ENCODE peak calls at places on chromosomes 5 and 9, in seven cellular contexts. U is GM23338, A is mammary epithelial cell, F is PC-3, L is right cardiac atrium, O is spleen, G is transverse colon. Q is an unnamed sample.

GRCh38 chr9:70511858-70512257 is 97.4 kb upstream of the KLF9 start:
- DNase-seq in U (no peak), O (no peak), L (no peak), F (no peak), G (no peak), A (no peak), Q (no peak)

GRCh38 chr5:151780348-151780747 is 8.6 kb downstream of the G3BP1 start:
- DNase-seq in L (peak), U (peak), O (peak), F (no peak), A (no peak), G (no peak), Q (no peak)

GRCh38 chr5:151065609-151066008 is 15.2 kb downstream of the TNIP1 start:
- DNase-seq in L (no peak), U (no peak), F (no peak), G (no peak), A (no peak), O (no peak), Q (no peak)

GRCh38 chr9:16417101-16417500 is 453.4 kb downstream of the BNC2 start:
- DNase-seq in G (no peak), U (no peak), O (no peak), L (no peak), F (peak), A (peak), Q (no peak)

GRCh38 chr9:85658716-85659115 is 83.0 kb downstream of the AGTPBP1 start:
- DNase-seq in L (no peak), O (no peak), G (no peak), F (no peak), A (no peak), U (no peak), Q (no peak)

GRCh38 chr5:177364159-177364962 is 6.6 kb downstream of the RGS14 start:
- DNase-seq in F (no peak), L (no peak), U (peak), A (no peak), G (no peak), O (no peak), Q (no peak)

GRCh38 chr9:82791685-82792084 is 271.3 kb downstream of the RASEF start:
- DNase-seq in L (no peak), U (no peak), G (no peak), O (no peak), F (no peak), A (no peak), Q (no peak)

GRCh38 chr9:98328141-98328540 is 72.7 kb upstream of the TBC1D2 start:
- DNase-seq in U (no peak), A (no peak), G (no peak), L (no peak), O (peak), F (no peak), Q (no peak)

GRCh38 chr5:1950708-1951103 is 68.0 kb upstream of the IRX4 start:
- DNase-seq in A (peak), L (no peak), G (no peak), F (no peak), O (no peak), U (no peak), Q (no peak)

GRCh38 chr9:87109851-87110250 is 162.5 kb upstream of the GAS1 start:
- DNase-seq in F (no peak), L (no peak), O (no peak), A (peak), U (no peak), G (no peak), Q (no peak)

GRCh38 chr5:59174248-59174844 is 591.5 kb downstream of the RAB3C start:
- DNase-seq in A (peak), F (peak), U (peak), G (no peak), O (no peak), L (no peak), Q (no peak)

GRCh38 chr5:101843055-101843454 is 453.0 kb downstream of the SLCO4C1 start:
- DNase-seq in U (no peak), O (no peak), L (no peak), A (no peak), F (no peak), G (no peak), Q (no peak)

GRCh38 chr5:124661317-124662141 is 84.9 kb downstream of the ZNF608 start:
- DNase-seq in F (peak), A (peak), U (peak), L (no peak), O (no peak), G (no peak), Q (no peak)

GRCh38 chr9:137666505-137666809 is 47.7 kb downstream of the EHMT1 start:
- DNase-seq in U (no peak), L (peak), F (no peak), O (peak), A (no peak), G (no peak), Q (no peak)

DNA sequence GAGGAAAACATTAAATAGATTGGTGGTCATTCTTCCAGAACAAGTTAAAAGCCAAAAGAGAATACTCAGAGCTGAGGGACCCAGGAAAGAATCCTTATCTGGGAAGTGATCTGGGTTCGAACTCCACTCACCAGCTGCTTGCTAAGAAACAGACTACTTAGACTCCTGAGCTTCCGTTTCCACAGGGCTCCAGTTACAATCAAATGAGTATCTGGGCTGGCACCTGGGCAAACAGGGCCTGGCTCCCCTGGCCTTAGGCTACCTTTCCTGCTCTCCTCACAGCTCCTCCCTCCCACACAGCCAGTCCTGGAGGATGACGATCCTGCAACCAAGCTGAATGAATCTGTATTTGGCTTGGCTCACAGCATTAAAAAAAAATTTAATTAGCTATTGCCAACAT is 2.5 kb downstream of the MAPK9 start:
- DNase-seq in A (peak), L (no peak), G (peak), O (no peak), U (peak), F (peak), Q (no peak)
- H3K4me3 ChIP-seq in A (no peak), L (no peak), G (no peak), O (no peak), U (no peak), F (peak), Q (no peak)

GRCh38 chr9:118882674-118883073 is 486.6 kb downstream of the BRINP1 start:
- DNase-seq in G (no peak), A (peak), O (no peak), U (no peak), L (no peak), F (peak), Q (no peak)
- H3K27ac ChIP-seq in G (no peak), A (no peak), O (no peak), U (no peak), L (no peak), F (no peak), Q (no peak)

DNA sequence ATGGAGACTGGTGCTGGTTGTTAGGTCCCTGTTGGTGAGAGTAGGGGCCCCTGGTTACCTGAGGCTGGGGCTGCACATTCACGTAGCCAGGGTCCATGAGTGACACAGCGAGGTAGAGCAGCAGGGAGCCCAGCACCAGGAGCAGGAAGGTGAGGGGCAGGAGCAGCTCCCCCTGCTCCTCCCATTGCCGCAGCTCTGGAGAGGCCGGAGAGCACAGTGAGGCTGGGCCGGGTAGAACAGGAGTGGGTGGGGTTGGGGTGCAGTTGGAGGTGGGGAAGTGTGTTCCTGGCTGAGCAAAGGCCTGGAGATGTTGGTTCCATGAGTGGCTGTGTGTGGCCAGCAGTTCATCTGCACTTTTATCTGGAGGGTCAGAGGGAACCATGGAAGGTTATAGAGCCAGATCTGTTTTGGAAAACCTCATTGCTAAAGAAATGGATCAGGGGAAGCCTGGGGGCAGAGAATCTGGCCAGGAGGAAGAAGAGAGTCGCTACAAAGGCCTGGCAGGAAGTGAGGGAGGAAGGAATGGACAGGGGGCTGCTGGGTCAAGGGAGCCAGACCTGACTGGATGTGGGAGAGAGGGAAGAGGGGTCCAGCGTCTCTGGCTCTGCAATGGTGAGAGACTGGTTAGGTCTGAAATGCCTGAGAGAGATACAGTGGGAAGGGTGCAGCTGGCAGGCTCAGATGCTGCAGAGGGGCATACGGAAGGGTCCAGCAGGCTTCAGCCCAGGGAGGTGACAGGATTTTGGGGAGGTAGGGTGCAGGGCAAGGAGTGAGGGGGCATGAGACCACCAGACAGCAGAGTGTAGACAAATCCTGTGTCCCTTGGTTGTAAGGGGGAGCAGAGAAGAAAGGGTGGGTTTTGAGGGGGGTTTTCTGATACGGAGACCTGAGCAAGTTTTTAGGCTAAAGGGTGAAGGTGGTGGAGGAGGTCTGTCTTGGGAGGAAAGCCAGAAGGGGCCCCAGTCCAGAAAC is 1.3 kb downstream of the ZDHHC12 start:
- DNase-seq in O (no peak), L (no peak), A (no peak), G (no peak), F (no peak), U (no peak), Q (no peak)
- H3K4me3 ChIP-seq in O (no peak), L (no peak), A (peak), G (no peak), F (peak), U (peak), Q (no peak)

GRCh38 chr5:172455511-172456061 is 1.3 kb upstream of the SH3PXD2B start:
- DNase-seq in U (no peak), O (no peak), L (peak), A (no peak), F (no peak), G (peak), Q (peak)
- H3K27ac ChIP-seq in U (no peak), O (no peak), L (no peak), A (no peak), F (no peak), G (peak), Q (no peak)

GRCh38 chr9:134376386-134377142 is 50.3 kb downstream of the RXRA start:
- DNase-seq in O (no peak), G (no peak), A (no peak), F (no peak), U (no peak), L (peak), Q (no peak)
- H3K4me3 ChIP-seq in O (no peak), G (no peak), A (no peak), F (no peak), U (no peak), L (no peak), Q (no peak)

DNA sequence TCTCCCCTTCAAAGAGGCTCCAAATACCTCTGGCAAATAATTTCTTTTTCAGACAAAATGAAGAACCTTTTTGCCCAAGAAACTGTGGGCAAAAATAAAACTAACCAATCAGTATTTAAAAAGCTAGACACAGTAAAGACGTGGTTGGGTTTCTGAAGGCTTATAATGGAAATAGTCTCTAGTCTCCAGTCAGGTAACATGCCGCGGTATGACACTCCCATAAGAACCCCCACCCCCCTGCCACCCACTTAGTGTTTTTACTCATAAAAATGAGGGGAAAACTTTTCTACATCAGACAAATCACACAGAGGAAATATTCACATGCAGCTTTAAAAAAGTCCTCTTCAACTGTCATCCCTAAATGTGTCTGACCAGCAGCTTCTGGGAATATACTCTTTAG is 105.3 kb downstream of the THBS4 start:
- DNase-seq in O (no peak), F (no peak), A (no peak), G (no peak), L (no peak), U (no peak), Q (no peak)
- H3K27ac ChIP-seq in O (peak), F (no peak), A (no peak), G (peak), L (peak), U (peak), Q (no peak)

GRCh38 chr9:136345281-136346156 is 18.0 kb downstream of the DNLZ start:
- DNase-seq in L (peak), O (peak), F (peak), G (peak), U (peak), A (peak), Q (peak)
- H3K4me3 ChIP-seq in L (no peak), O (no peak), F (peak), G (no peak), U (no peak), A (peak), Q (no peak)

Q was measured in aorta.